ENCODE peak calls at places on chromosomes 12 and 14, in seven cellular contexts. U is A549, C is suprapubic skin, O is endothelial cell of umbilical vein, G is endodermal cell, Y is colonic mucosa, D is HCT116. I is an unnamed sample.
A peak's percentile ranks its signal among the peaks of the same experiment; 100 is the strongest.

GRCh38 chr12:98475565-98475908 is 39.9 kb upstream of the TMPO start:
- DNase-seq in U (no peak), C (no peak), O (no peak), G (no peak), Y (no peak), D (no peak), I (no peak)

GRCh38 chr12:2963760-2964292 is 4.6 kb downstream of the TEAD4 start:
- DNase-seq in U (no peak), C (no peak), O (peak; percentile 54), G (peak; percentile 93), Y (no peak), D (no peak), I (no peak)

GRCh38 chr12:63805704-63806672 is 26.3 kb downstream of the RXYLT1 start:
- DNase-seq in U (peak; percentile 91), C (no peak), O (no peak), G (no peak), Y (peak; percentile 36), D (no peak), I (no peak)

GRCh38 chr14:94043111-94043755 is 17.1 kb downstream of the OTUB2 start:
- DNase-seq in U (no peak), C (peak; percentile 48), O (no peak), G (no peak), Y (no peak), D (no peak), I (no peak)

GRCh38 chr12:5509122-5509521 is 77.2 kb downstream of the NTF3 start:
- DNase-seq in U (no peak), C (no peak), O (no peak), G (no peak), Y (no peak), D (no peak), I (no peak)

GRCh38 chr14:63045234-63045611 is at the start of gene KCNH5:
- DNase-seq in U (peak; percentile 14), C (no peak), O (peak; percentile 50), G (peak; percentile 94), Y (no peak), D (no peak), I (no peak)

GRCh38 chr12:127145929-127146789 is 1120.8 kb upstream of the TMEM132C start:
- DNase-seq in U (peak; percentile 86), C (peak; percentile 82), O (no peak), G (no peak), Y (peak; percentile 75), D (peak; percentile 28), I (no peak)

GRCh38 chr12:123115409-123116111 is 35.3 kb downstream of the PITPNM2 start:
- DNase-seq in U (no peak), C (no peak), O (no peak), G (peak; percentile 50), Y (no peak), D (no peak), I (no peak)

GRCh38 chr12:31215521-31216232 is 110.3 kb downstream of the SINHCAF start:
- DNase-seq in U (no peak), C (no peak), O (no peak), G (peak; percentile 57), Y (no peak), D (no peak), I (no peak)

GRCh38 chr12:79194595-79194994 is 330.0 kb downstream of the SYT1 start:
- DNase-seq in U (no peak), C (no peak), O (no peak), G (no peak), Y (no peak), D (no peak), I (no peak)

GRCh38 chr14:104746951-104747481 is 5.9 kb upstream of the SIVA1 start:
- DNase-seq in U (no peak), C (no peak), O (no peak), G (no peak), Y (peak; percentile 59), D (no peak), I (no peak)

GRCh38 chr12:103399986-103400385 is 95.8 kb downstream of the C12orf42 start:
- DNase-seq in U (no peak), C (no peak), O (no peak), G (no peak), Y (no peak), D (no peak), I (no peak)

GRCh38 chr14:91303091-91303923 is 58.8 kb upstream of the GPR68 start:
- DNase-seq in U (peak; percentile 41), C (no peak), O (peak; percentile 38), G (peak; percentile 100), Y (peak; percentile 58), D (peak; percentile 49), I (no peak)

GRCh38 chr12:24066865-24067264 is 117.4 kb upstream of the SOX5 start:
- DNase-seq in U (no peak), C (no peak), O (peak; percentile 66), G (no peak), Y (no peak), D (no peak), I (no peak)

GRCh38 chr14:71765505-71765904 is 166.7 kb upstream of the RGS6 start:
- DNase-seq in U (no peak), C (no peak), O (no peak), G (no peak), Y (no peak), D (no peak), I (no peak)

DNA sequence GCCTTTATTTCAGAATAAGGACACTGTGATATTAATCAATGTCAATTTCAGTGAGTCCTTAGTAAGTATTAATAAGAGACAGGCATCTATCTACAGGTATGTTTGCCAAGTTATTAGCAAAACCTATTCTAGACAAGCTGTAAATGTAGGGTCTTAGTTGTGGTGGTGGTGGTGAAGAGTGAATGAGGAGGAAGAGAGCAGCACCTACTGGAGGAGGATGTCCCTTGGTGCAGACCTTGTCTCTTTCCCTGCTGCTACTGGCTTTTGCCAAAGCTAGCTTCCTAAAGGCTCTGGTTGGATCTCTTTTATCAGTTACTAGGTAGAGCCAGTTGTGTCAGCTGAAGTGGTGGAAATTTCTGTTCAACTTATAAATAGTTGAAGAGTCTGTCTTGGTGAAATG is 304.8 kb upstream of the ATP2B1 start:
- DNase-seq in U (peak; percentile 31), C (no peak), O (no peak), G (no peak), Y (no peak), D (no peak), I (no peak)
- TF ChIP-seq CTCF in U (no peak), C (no peak), O (no peak), G (peak; percentile 73), Y (no peak), D (peak; percentile 8), I (peak; percentile 65)

GRCh38 chr14:99729991-99730875 is 46.1 kb downstream of the CYP46A1 start:
- DNase-seq in U (peak; percentile 65), C (peak; percentile 79), O (peak; percentile 58), G (peak; percentile 96), Y (peak; percentile 73), D (no peak), I (no peak)

GRCh38 chr14:99730876-99731351 is 46.8 kb downstream of the CYP46A1 start:
- DNase-seq in U (no peak), C (peak; percentile 59), O (no peak), G (no peak), Y (no peak), D (no peak), I (no peak)

GRCh38 chr14:99732436-99733220 is 48.5 kb downstream of the CYP46A1 start:
- DNase-seq in U (no peak), C (peak; percentile 53), O (no peak), G (peak; percentile 42), Y (no peak), D (no peak), I (no peak)

GRCh38 chr14:99733221-99733550 is 49.1 kb downstream of the CYP46A1 start:
- DNase-seq in U (no peak), C (peak; percentile 38), O (no peak), G (peak; percentile 42), Y (no peak), D (no peak), I (no peak)

GRCh38 chr14:99731536-99732435 is 47.7 kb downstream of the CYP46A1 start:
- DNase-seq in U (no peak), C (peak; percentile 55), O (no peak), G (peak; percentile 61), Y (no peak), D (no peak), I (no peak)
- H3K4me3 ChIP-seq in U (no peak overlapping the region), C (no peak overlapping the region), O (no peak overlapping the region), G (no peak overlapping the region), Y (no peak overlapping the region), D (no peak overlapping the region), I (no peak overlapping the region)

GRCh38 chr12:56118688-56119045 is 601 bp downstream of the ZC3H10 start:
- DNase-seq in U (no peak), C (no peak), O (no peak), G (no peak), Y (no peak), D (no peak), I (no peak)

GRCh38 chr12:56115329-56115728 is 1.1 kb upstream of the RPL41 start:
- DNase-seq in U (peak; percentile 33), C (no peak), O (peak; percentile 8), G (peak; percentile 75), Y (no peak), D (no peak), I (no peak)

GRCh38 chr12:56117778-56118687 is at the start of gene ZC3H10:
- DNase-seq in U (peak; percentile 100), C (peak; percentile 99), O (peak; percentile 99), G (peak; percentile 100), Y (peak; percentile 99), D (peak; percentile 99), I (peak; percentile 100)

GRCh38 chr12:56114084-56114483 is 2.3 kb upstream of the RPL41 start:
- DNase-seq in U (no peak), C (no peak), O (no peak), G (no peak), Y (no peak), D (no peak), I (no peak)

DNA sequence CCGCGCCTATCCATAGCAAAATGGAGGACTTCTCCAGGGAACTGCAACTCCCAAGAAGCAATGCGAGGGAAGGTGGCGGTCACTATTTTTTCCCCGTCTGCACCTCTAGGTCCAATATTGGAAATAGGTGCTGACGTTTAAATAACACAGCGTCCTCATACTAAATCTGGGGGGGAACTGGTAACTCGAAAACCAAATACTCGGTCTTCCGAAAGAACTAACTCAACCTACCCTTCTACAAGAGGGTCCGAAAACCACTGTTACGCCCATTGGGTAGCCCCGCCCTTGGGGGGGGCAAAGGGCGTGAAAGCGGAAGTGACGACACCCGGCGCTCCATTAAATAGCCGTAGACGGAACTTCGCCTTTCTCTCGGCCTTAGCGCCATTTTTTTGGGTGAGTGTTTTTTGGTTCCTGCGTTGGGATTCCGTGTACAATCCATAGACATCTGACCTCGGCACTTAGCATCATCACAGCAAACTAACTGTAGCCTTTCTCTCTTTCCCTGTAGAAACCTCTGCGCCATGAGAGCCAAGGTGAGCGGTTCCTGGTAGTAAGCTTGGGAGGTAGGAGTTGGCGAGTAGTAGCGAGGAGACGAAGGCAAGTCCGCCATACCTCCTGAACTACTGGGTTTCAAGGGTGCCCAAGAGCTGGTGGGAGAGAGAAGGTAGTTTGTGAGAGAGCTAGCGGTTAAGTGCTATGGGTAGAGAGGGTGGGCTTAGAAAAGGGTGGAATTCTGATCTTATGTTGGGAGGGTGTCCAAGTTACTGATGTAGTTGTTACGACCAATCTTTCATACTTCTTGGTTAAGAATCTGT is at the start of gene RPL41:
- DNase-seq in U (peak; percentile 97), C (peak; percentile 97), O (peak; percentile 96), G (peak; percentile 98), Y (peak; percentile 96), D (peak; percentile 91), I (peak; percentile 85)
- TF ChIP-seq CTCF in U (no peak), C (no peak), O (no peak), G (no peak), Y (no peak), D (no peak), I (no peak)

DNA sequence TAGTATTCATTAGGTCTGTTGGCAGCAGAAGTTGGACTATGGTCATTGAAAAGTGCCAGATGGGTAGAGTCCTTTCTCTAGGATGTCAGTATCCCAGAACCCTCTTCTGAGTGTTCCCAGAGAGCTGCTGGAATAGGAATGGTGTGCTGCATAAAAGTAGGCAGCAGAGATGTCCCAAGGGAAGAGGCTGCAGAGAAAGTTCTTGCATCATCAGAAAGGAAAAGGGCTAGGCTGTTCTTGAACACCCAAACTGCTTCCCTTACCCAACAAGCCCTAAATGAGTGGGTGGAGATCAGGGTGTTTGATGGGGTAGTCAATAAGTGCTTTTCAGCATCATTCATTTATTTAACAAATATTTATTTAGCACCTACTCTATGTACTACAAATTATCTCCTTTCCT is 3.4 kb downstream of the DGKA start:
- DNase-seq in U (no peak), C (no peak), O (no peak), G (no peak), Y (no peak), D (no peak), I (no peak)
- H3K4me3 ChIP-seq in U (no peak overlapping the region), C (no peak overlapping the region), O (no peak overlapping the region), G (no peak overlapping the region), Y (no peak overlapping the region), D (no peak overlapping the region), I (no peak overlapping the region)

I was measured in GM12864.